ENCODE peak calls at places on chromosomes 4 and X, in six cellular contexts. X is IMR-90; F is transverse colon; Z is SJSA1; R is CD8-positive, alpha-beta T cell; J is left ventricle myocardium inferior. H is an unnamed sample.

GRCh38 chr4:9916937-9917336 is 104.4 kb downstream of the SLC2A9 start:
- DNase-seq in F (no peak), Z (no peak), X (no peak), J (no peak), R (no peak), H (no peak)

GRCh38 chrX:2500681-2501151 is at the start of the genes DHRSX and ZBED1:
- DNase-seq in J (peak; percentile 54), X (no peak), R (peak; percentile 29), Z (no peak), F (peak; percentile 48), H (peak; percentile 74)

GRCh38 chr4:73599182-73599581 is 21.1 kb downstream of the RASSF6 start:
- DNase-seq in X (peak; percentile 73), R (no peak), Z (peak; percentile 52), F (peak; percentile 80), J (no peak), H (peak; percentile 41)

GRCh38 chrX:100591256-100592051 is 6.7 kb downstream of the TNMD start:
- DNase-seq in J (no peak), F (no peak), X (no peak), R (no peak), Z (no peak), H (no peak)

GRCh38 chr4:165905405-165906027 is 32.5 kb downstream of the TLL1 start:
- DNase-seq in J (no peak), Z (no peak), X (no peak), R (no peak), F (no peak), H (no peak)

GRCh38 chr4:98939892-98940298 is 11.0 kb upstream of the EIF4E start:
- DNase-seq in X (peak; percentile 80), Z (no peak), F (no peak), R (no peak), J (no peak), H (no peak)

GRCh38 chr4:42152507-42153504 is at the start of gene BEND4:
- DNase-seq in F (peak; percentile 22), J (no peak), Z (no peak), R (no peak), X (no peak), H (no peak)

GRCh38 chr4:4591071-4591470 is 49.2 kb upstream of the STX18 start:
- DNase-seq in X (no peak), J (no peak), F (no peak), R (no peak), Z (no peak), H (no peak)

GRCh38 chr4:104592894-104593470 is 98.3 kb upstream of the CXXC4 start:
- DNase-seq in F (no peak), R (no peak), Z (no peak), X (peak; percentile 0), J (no peak), H (no peak)

GRCh38 chrX:127726227-127726626 is 326.0 kb downstream of the ACTRT1 start:
- DNase-seq in Z (no peak), J (no peak), R (no peak), X (no peak), F (no peak), H (no peak)

GRCh38 chr4:151417164-151417571 is 8.2 kb downstream of the FHIP1A start:
- DNase-seq in R (no peak), Z (no peak), X (no peak), J (no peak), F (no peak), H (peak; percentile 9)

GRCh38 chr4:72319596-72319995 is 249.4 kb downstream of the ADAMTS3 start:
- DNase-seq in X (peak; percentile 69), Z (no peak), F (no peak), R (no peak), J (no peak), H (peak; percentile 65)

GRCh38 chr4:85607624-85608023 is 132.7 kb downstream of the ARHGAP24 start:
- DNase-seq in J (no peak), X (no peak), Z (no peak), F (peak; percentile 47), R (no peak), H (no peak)

GRCh38 chrX:22314211-22314610 is 41.5 kb downstream of the CBLL2 start:
- DNase-seq in F (no peak), X (no peak), R (no peak), Z (peak; percentile 35), J (no peak), H (no peak)

GRCh38 chr4:182752158-182752910 is 164.9 kb downstream of the DCTD start:
- DNase-seq in J (no peak), R (no peak), Z (peak; percentile 66), X (peak; percentile 83), F (no peak), H (peak; percentile 3)

GRCh38 chr4:83535945-83536648 is at the start of gene GPAT3:
- DNase-seq in R (peak; percentile 45), F (peak; percentile 91), J (peak; percentile 85), X (peak; percentile 45), Z (peak; percentile 73), H (peak; percentile 68)

GRCh38 chrX:129360175-129360574 is 163.1 kb downstream of the SMARCA1 start:
- DNase-seq in J (no peak), Z (no peak), F (peak; percentile 29), R (no peak), X (peak; percentile 40), H (peak; percentile 2)

DNA sequence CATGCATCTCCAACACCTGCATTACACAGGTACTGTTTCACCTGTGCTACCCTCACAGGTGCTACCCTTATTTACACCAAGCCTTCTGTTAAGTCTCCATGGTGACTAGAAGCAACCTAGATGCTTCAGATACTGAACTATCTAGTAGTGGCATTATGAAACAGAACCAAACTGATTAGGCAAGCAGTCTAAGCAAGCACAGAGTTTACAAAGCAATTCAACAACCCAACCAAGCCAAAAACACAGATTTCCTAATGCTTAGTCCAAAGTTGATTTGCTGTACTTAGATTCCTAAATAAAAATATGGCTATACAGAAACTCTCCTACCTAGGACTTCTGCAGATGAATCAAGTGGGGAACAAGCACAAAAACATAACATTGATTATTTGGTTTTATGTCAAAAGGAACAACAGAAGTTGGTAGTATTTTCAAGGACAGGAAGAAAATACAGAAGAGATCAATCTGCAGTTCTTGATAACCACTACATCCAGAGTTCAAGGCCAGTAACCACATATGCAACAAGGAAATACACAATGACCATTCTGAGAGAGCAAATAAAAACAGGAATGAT is 3.2 kb downstream of the TAPT1 start:
- DNase-seq in J (no peak), F (no peak), X (peak; percentile 16), R (no peak), Z (no peak), H (no peak)
- H3K4me3 ChIP-seq in J (peak overlapping the region; percentile 90), F (no peak overlapping the region), X (no peak overlapping the region), R (no peak overlapping the region), Z (no peak overlapping the region), H (no peak overlapping the region)

GRCh38 chrX:44974462-44974861 is 101.5 kb downstream of the KDM6A start:
- DNase-seq in Z (no peak), F (no peak), R (no peak), X (peak; percentile 59), J (no peak), H (no peak)
- H3K9me3 ChIP-seq in Z (no peaks in the 10 kb centered on the region), F (no peaks in the 10 kb centered on the region), R (no peaks in the 10 kb centered on the region), X (peaks cover 2% of the 10 kb centered on the region), J (peaks cover 29% of the 10 kb centered on the region), H (no peaks in the 10 kb centered on the region)

GRCh38 chr4:48340905-48341775 is at the start of gene SLAIN2:
- DNase-seq in Z (peak; percentile 97), X (peak; percentile 97), J (peak; percentile 100), F (peak; percentile 100), R (peak; percentile 99), H (peak; percentile 97)
- H3K4me3 ChIP-seq in Z (peak within 1 kb of the TSS; percentile 91), X (peak within 1 kb of the TSS; percentile 90), J (peak within 1 kb of the TSS; percentile 93), F (peak within 1 kb of the TSS; percentile 94), R (peak within 1 kb of the TSS; percentile 93), H (peak within 1 kb of the TSS; percentile 72)

GRCh38 chrX:48713847-48714246 is 17.3 kb downstream of the SUV39H1 start:
- DNase-seq in F (no peak), R (no peak), Z (no peak), J (no peak), X (no peak), H (no peak)
- H3K9me3 ChIP-seq in F (no peaks in the 10 kb centered on the region), R (no peaks in the 10 kb centered on the region), Z (no peaks in the 10 kb centered on the region), J (no peaks in the 10 kb centered on the region), X (peaks cover 3% of the 10 kb centered on the region), H (no peaks in the 10 kb centered on the region)

DNA sequence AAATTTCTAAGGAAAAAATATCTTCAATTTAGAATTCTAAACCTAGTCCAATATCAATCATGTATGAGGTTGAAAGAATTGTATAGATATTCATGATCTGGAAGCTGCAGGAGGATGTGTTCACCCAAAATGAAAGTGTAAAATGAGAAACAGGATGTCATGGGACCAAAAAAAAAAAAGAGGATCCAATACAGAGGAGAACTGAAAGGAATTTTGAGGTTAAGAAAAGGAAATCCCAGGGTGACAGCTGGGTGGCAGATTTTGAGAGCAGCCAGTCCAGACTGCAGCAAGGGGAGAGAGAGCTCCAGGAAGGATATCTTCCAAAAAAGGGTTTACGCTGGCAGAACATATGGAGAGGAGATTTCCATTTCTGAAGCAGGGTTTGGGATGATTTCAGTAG is 38.9 kb downstream of the TLR10 start:
- DNase-seq in F (no peak), R (no peak), J (no peak), X (no peak), Z (no peak), H (no peak)
- H3K4me3 ChIP-seq in F (no peak overlapping the region), R (no peak overlapping the region), J (peak overlapping the region; percentile 9), X (no peak overlapping the region), Z (no peak overlapping the region), H (no peak overlapping the region)

GRCh38 chrX:55640854-55641253 is 17.7 kb downstream of the FOXR2 start:
- DNase-seq in Z (no peak), X (no peak), F (no peak), J (no peak), R (no peak), H (no peak)

GRCh38 chrX:55636109-55636508 is 12.9 kb downstream of the FOXR2 start:
- DNase-seq in R (no peak), X (no peak), J (no peak), Z (no peak), F (no peak), H (no peak)

DNA sequence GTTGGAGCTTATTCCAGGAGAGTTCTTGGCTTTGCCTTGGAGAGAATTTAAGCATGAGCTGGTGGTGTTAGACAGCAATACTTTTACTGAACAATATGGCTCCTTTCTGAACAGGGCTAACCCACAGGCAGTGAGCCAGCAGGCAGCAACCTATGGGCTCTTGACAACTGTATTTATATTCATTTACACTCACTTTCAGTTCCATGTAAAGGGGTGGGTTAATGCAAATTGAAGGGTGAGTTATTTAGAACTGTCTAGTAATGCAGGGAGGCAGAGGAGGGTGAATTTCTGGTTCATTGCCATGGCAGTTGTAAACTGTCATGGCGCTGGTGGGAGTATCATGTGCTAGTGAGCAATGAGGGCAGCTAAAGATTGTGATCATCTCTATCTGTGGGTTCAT is 15.7 kb downstream of the FOXR2 start:
- DNase-seq in R (no peak), Z (no peak), X (no peak), J (no peak), F (no peak), H (no peak)
- H3K9me3 ChIP-seq in R (no peaks in the 10 kb centered on the region), Z (no peaks in the 10 kb centered on the region), X (peaks cover 3% of the 10 kb centered on the region), J (no peaks in the 10 kb centered on the region), F (no peaks in the 10 kb centered on the region), H (no peaks in the 10 kb centered on the region)